ENCODE peak calls at places on chromosomes 6 and 20, in seven cellular contexts. V is Peyer's patch, K is small intestine, X is ascending aorta, D is IMR-90, F is OCI-LY7, E is endodermal cell. I is an unnamed sample.
A peak's percentile ranks its signal among the peaks of the same experiment; 100 is the strongest.

GRCh38 chr20:56750430-56750829 is 121.3 kb downstream of the TFAP2C start:
- DNase-seq in X (no peak), D (no peak), E (peak; percentile 89), K (no peak), F (no peak), V (no peak), I (no peak)

GRCh38 chr6:108578595-108579038 is 17.9 kb downstream of the FOXO3 start:
- DNase-seq in D (peak; percentile 81), V (no peak), E (no peak), F (no peak), K (no peak), X (no peak), I (no peak)

GRCh38 chr20:17621229-17621968 is 51.5 kb downstream of the DSTN start:
- DNase-seq in F (no peak), K (no peak), V (no peak), E (no peak), D (no peak), X (no peak), I (no peak)

GRCh38 chr6:43604174-43604573 is 24.9 kb downstream of the GTPBP2 start:
- DNase-seq in K (no peak), F (no peak), D (peak; percentile 88), X (no peak), V (no peak), E (no peak), I (no peak)

GRCh38 chr20:10427060-10427692 is 6.8 kb downstream of the MKKS start:
- DNase-seq in X (no peak), F (peak; percentile 52), V (no peak), E (peak; percentile 75), D (peak; percentile 74), K (peak; percentile 42), I (peak; percentile 31)

GRCh38 chr6:155126727-155127439 is 131.8 kb downstream of the TIAM2 start:
- DNase-seq in X (no peak), V (no peak), E (peak; percentile 79), D (peak; percentile 80), K (no peak), F (no peak), I (peak; percentile 10)

GRCh38 chr6:47278545-47278944 is 31.2 kb downstream of the TNFRSF21 start:
- DNase-seq in X (no peak), F (no peak), K (peak; percentile 59), D (peak; percentile 60), V (no peak), E (peak; percentile 13), I (no peak)

GRCh38 chr6:47414517-47415167 is 62.9 kb upstream of the CD2AP start:
- DNase-seq in K (peak; percentile 63), X (no peak), V (no peak), E (no peak), D (peak; percentile 48), F (peak; percentile 60), I (peak; percentile 5)

GRCh38 chr6:53960311-53960710 is 150.9 kb upstream of the MLIP start:
- DNase-seq in K (no peak), V (no peak), D (peak; percentile 82), E (no peak), F (no peak), X (no peak), I (no peak)

GRCh38 chr6:17226766-17227338 is 54.3 kb upstream of the RBM24 start:
- DNase-seq in F (no peak), V (no peak), E (no peak), K (no peak), X (no peak), D (peak; percentile 22), I (no peak)

GRCh38 chr6:24720131-24720603 is 1.2 kb upstream of the C6orf62 start:
- DNase-seq in V (peak; percentile 82), K (peak; percentile 57), D (peak; percentile 28), X (no peak), E (peak; percentile 69), F (peak; percentile 77), I (peak; percentile 41)

GRCh38 chr6:166361080-166361429 is 18.7 kb upstream of the SFT2D1 start:
- DNase-seq in V (no peak), F (no peak), K (no peak), E (no peak), D (peak; percentile 24), X (no peak), I (no peak)

GRCh38 chr6:69286341-69286740 is 510.5 kb downstream of the LMBRD1 start:
- DNase-seq in D (no peak), K (no peak), V (no peak), E (no peak), X (no peak), F (no peak), I (no peak)

GRCh38 chr20:25309395-25310267 is 61.7 kb downstream of the PYGB start:
- DNase-seq in F (no peak), K (peak; percentile 85), E (no peak), X (peak; percentile 15), V (peak; percentile 85), D (peak; percentile 80), I (peak; percentile 90)

GRCh38 chr6:168880271-168880670 is 373.4 kb downstream of the THBS2 start:
- DNase-seq in V (no peak), E (peak; percentile 17), K (no peak), F (no peak), X (no peak), D (no peak), I (no peak)

GRCh38 chr20:7667194-7667593 is 273.1 kb downstream of the HAO1 start:
- DNase-seq in V (no peak), X (no peak), K (no peak), D (no peak), E (no peak), F (no peak), I (no peak)

GRCh38 chr6:158774734-158775449 is 44.3 kb downstream of the EZR start:
- DNase-seq in F (no peak), E (no peak), X (no peak), K (no peak), V (no peak), D (no peak), I (no peak)

GRCh38 chr6:156526081-156526480 is 251.1 kb upstream of the ARID1B start:
- DNase-seq in E (no peak), K (no peak), D (no peak), F (no peak), V (no peak), X (no peak), I (no peak)

DNA sequence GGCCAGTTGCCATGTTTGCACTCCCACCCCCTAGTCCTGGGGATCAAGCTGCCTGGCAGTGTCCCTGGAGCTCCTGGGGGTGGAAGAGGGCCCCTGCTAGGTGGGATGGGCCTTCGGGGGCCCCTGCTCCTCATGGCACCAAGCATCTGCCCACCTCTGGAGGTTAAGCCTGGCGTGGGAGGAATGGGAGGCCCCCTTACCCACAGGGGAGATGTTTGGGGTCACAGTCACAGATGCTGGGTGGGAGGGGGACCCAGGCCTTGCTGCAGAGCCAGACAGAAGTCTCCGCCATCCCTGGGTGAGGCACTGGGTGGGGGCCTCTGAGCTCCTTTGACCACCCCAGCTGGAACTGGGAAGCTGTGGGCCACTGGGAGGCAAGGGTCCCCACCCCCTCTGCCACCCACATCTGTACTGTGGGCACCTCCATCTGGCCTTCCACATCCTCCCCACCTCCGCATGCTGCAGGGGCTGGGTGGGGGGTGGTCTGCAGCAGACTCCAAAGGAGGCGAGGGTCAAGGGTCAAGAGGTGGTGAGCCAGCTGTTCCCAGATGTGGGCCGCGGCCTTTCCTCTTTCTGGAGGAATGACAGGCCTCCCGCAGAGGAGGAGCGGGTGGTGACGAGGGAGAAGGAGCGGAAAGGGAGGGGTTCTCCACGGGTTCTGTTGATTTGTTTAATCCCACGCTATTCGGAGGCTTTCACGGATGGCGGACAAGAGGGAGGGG is 41.5 kb downstream of the YTHDF1 start:
- DNase-seq in D (no peak), X (no peak), F (no peak), K (no peak), E (no peak), V (no peak), I (no peak)
- H3K4me3 ChIP-seq in D (no peak overlapping the region), X (no peak overlapping the region), F (no peak overlapping the region), K (no peak overlapping the region), E (no peak overlapping the region), V (no peak overlapping the region), I (no peak overlapping the region)

DNA sequence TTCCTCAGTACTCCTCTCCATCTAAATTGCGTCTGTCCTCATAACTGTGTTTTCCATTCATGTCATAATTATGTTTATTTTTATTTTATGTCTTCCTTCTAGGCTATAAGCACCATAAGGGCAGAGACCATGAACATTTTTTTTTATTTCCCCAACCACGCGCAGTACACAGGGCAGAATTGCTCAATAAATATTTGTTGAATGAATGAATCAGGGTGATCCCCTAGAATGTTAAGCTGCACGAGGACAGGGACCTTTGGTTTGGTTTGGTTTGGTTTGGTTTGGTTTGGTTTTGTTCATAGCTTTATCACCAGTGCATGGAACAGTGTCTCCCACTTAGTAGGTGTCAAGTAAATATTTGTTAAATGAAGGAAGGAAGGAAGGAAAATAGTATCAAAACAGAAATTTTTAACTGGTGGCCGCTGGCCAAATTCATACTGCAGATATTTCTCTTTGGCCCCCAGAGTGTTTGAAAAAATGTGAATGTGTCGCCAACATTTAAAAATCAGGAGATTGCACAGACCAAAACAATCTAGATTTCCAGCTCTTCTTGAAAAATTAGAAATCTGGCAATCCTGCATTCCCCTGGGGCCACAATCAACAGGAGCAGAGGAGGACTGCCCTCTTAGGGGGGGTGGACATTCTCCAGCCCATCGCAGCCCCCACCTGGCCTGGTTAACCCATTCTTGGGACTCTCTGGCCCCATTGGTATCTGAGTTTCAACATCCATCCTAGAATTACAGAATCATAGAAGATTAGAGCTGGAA is 205.3 kb downstream of the EYA2 start:
- DNase-seq in V (no peak), K (no peak), D (peak; percentile 33), E (no peak), X (no peak), F (no peak), I (no peak)
- H3K9me3 ChIP-seq in V (no peaks in the 10 kb centered on the region), K (no peaks in the 10 kb centered on the region), D (no peaks in the 10 kb centered on the region), E (peaks cover 43% of the 10 kb centered on the region), X (no peaks in the 10 kb centered on the region), F (peaks cover 24% of the 10 kb centered on the region), I (peaks cover 13% of the 10 kb centered on the region)

DNA sequence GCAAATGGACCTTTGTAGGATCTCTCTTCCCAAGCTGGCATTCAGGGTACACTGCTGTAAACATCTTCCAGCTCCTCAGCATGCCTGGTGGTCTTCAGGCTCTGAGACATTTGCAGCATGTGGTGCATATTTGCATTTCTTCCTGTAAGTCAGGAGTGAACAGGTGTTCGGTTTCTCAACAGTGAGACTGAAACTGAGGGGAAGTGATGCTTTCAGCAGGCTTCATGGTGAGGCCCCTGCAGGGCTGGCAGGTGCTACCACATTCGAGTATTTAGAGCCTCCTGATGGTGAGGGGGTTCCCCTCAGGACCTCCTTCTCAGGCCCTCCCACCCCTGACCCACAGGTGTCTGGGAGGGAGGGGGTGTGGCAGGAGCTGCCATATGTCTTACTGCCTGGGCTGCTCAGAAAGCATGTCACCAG is 15.1 kb downstream of the MYBL2 start:
- DNase-seq in X (no peak), D (no peak), K (no peak), E (no peak), V (no peak), F (peak; percentile 99), I (no peak)
- H3K4me3 ChIP-seq in X (no peak overlapping the region), D (no peak overlapping the region), K (no peak overlapping the region), E (no peak overlapping the region), V (peak overlapping the region; percentile 35), F (peak overlapping the region; percentile 59), I (no peak overlapping the region)

DNA sequence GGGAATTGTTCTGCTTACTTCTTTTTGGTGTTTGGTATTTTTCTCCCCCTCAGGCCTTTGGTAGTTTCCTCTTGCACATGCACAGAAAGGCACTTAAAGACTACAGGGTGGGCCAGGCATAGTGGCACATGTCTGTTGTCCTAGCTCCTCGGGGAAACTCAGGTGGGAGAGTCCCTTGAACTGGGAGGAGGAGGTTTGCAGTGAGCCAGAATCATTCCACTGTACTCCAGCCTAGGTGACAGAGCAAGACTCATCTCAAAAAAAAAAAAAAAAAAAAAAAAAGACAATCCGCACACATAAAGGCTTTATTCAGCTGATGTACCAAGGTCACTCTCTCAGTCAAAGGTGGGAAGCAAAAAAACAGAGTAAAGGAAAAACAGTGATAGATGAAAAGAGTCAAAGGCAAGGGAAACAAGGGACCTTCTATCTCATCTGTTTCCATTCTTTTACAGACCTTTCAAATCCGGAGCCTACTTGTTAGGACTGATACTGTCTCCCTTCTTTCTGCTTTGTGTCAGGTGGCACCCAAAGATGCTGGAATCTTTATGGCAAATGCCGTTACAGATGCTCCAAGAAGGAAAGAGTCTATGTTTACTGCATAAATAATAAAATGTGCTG is 9.2 kb downstream of the DEFB123 start:
- DNase-seq in X (no peak), D (no peak), K (no peak), F (no peak), E (no peak), V (no peak), I (no peak)
- H3K9me3 ChIP-seq in X (no peaks in the 10 kb centered on the region), D (no peaks in the 10 kb centered on the region), K (no peaks in the 10 kb centered on the region), F (no peaks in the 10 kb centered on the region), E (peaks cover 33% of the 10 kb centered on the region), V (no peaks in the 10 kb centered on the region), I (no peaks in the 10 kb centered on the region)

I was measured in MG63.